ENCODE peak calls at places on chromosomes 1 and 21, in eight cellular contexts. H, P, E, D, Q, J, T and K are unnamed samples. For H3K4me1, the result is how much of the 10 kb centered on the place peaks cover.

GRCh38 chr1:170893655-170894297 is 41.6 kb upstream of the MROH9 start:
- DNase-seq in H (no peak), P (no peak), E (no peak), D (no peak), Q (peak), J (no peak), T (no peak), K (no peak)

GRCh38 chr1:172408958-172409357 is 11.5 kb upstream of the C1orf105 start:
- DNase-seq in H (no peak), P (no peak), E (no peak), D (no peak), Q (no peak), J (no peak), T (no peak), K (peak)

GRCh38 chr21:46161180-46161799 is 5.9 kb upstream of the FTCD start:
- DNase-seq in H (no peak), P (no peak), E (no peak), D (peak), Q (no peak), J (peak), T (no peak), K (no peak)

GRCh38 chr1:59767119-59767518 is 47.6 kb upstream of the HOOK1 start:
- DNase-seq in H (no peak), P (no peak), E (no peak), D (no peak), Q (no peak), J (peak), T (no peak), K (no peak)

GRCh38 chr1:197439708-197440107 is 171.7 kb downstream of the CRB1 start:
- DNase-seq in H (no peak), P (no peak), E (no peak), D (no peak), Q (no peak), J (no peak), T (no peak), K (no peak)

GRCh38 chr1:226002667-226003501 is 3.7 kb upstream of the SDE2 start:
- DNase-seq in H (no peak), P (peak), E (peak), D (peak), Q (peak), J (no peak), T (peak), K (no peak)

GRCh38 chr1:118461154-118461553 is 276.1 kb upstream of the SPAG17 start:
- DNase-seq in H (no peak), P (no peak), E (no peak), D (no peak), Q (peak), J (peak), T (no peak), K (no peak)

GRCh38 chr1:168469690-168470089 is 74.1 kb downstream of the XCL2 start:
- DNase-seq in H (peak), P (no peak), E (no peak), D (no peak), Q (no peak), J (peak), T (peak), K (no peak)

GRCh38 chr1:85616011-85616705 is 35.6 kb downstream of the CCN1 start:
- DNase-seq in H (no peak), P (no peak), E (no peak), D (peak), Q (no peak), J (no peak), T (no peak), K (no peak)

GRCh38 chr1:198674009-198674408 is 35.2 kb downstream of the PTPRC start:
- DNase-seq in H (no peak), P (no peak), E (no peak), D (no peak), Q (no peak), J (no peak), T (no peak), K (no peak)

GRCh38 chr1:53237638-53238037 is 680 bp downstream of the MAGOH start:
- DNase-seq in H (no peak), P (no peak), E (no peak), D (no peak), Q (peak), J (no peak), T (no peak), K (no peak)

GRCh38 chr1:6224733-6225132 is 11.0 kb downstream of the ICMT start:
- DNase-seq in H (no peak), P (no peak), E (no peak), D (no peak), Q (no peak), J (peak), T (no peak), K (no peak)

GRCh38 chr1:67465371-67465770 is 35.2 kb upstream of the SERBP1 start:
- DNase-seq in H (no peak), P (no peak), E (no peak), D (no peak), Q (no peak), J (no peak), T (no peak), K (no peak)

GRCh38 chr1:60809204-60809985 is 273.0 kb upstream of the NFIA start:
- DNase-seq in H (no peak), P (no peak), E (no peak), D (no peak), Q (peak), J (no peak), T (no peak), K (no peak)

GRCh38 chr1:167066333-167067122 is 23.6 kb downstream of the GPA33 start:
- DNase-seq in H (peak), P (peak), E (peak), D (peak), Q (peak), J (peak), T (peak), K (peak)

GRCh38 chr1:1510912-1511532 is 940 bp upstream of the ATAD3A start:
- DNase-seq in H (no peak), P (no peak), E (no peak), D (peak), Q (peak), J (peak), T (peak), K (no peak)

GRCh38 chr1:210272666-210273065 is 40.1 kb downstream of the SERTAD4 start:
- DNase-seq in H (no peak), P (no peak), E (no peak), D (peak), Q (peak), J (no peak), T (no peak), K (no peak)

GRCh38 chr1:203999618-204000017 is 73.3 kb upstream of the SOX13 start:
- DNase-seq in H (peak), P (no peak), E (no peak), D (no peak), Q (no peak), J (no peak), T (no peak), K (no peak)

GRCh38 chr1:112776688-112777087 is 61.6 kb upstream of the PPM1J start:
- DNase-seq in H (no peak), P (no peak), E (no peak), D (no peak), Q (no peak), J (no peak), T (no peak), K (no peak)

GRCh38 chr1:56425494-56425860 is 153.9 kb downstream of the PLPP3 start:
- DNase-seq in H (no peak), P (no peak), E (no peak), D (no peak), Q (no peak), J (no peak), T (no peak), K (no peak)

GRCh38 chr1:56424744-56425493 is 154.4 kb downstream of the PLPP3 start:
- DNase-seq in H (peak), P (peak), E (peak), D (no peak), Q (peak), J (no peak), T (peak), K (no peak)

GRCh38 chr1:56423716-56424115 is 155.6 kb downstream of the PLPP3 start:
- DNase-seq in H (no peak), P (no peak), E (no peak), D (no peak), Q (no peak), J (no peak), T (no peak), K (no peak)

GRCh38 chr1:56429288-56429687 is 150.1 kb downstream of the PLPP3 start:
- DNase-seq in H (no peak), P (no peak), E (no peak), D (no peak), Q (no peak), J (no peak), T (no peak), K (no peak)

DNA sequence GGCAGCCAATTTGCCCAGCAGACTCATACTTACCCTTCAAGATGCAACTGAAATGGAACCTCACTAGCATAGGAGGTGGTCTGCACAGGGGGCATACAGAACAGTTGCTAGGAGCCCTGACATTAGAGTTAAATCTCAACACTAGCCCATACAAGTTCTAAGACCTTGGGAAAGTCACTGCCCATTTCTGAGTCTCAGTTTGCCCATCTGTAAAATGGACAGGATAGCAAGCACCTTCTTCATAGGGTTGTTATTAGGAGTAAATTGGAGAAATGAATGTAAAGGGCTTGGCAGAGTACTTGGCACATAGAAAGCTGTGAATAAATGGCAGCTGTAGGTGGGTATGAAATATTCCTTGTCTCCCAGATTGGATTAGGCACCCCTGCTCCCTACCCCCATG is 152.8 kb downstream of the PLPP3 start:
- DNase-seq in H (no peak), P (no peak), E (no peak), D (no peak), Q (no peak), J (no peak), T (no peak), K (no peak)
- H3K4me1 ChIP-seq in H (under half), P (under half), E (under half), D (under half), Q (under half), J (under half), T (under half), K (under half)

GRCh38 chr21:15001773-15002647 is 62.8 kb downstream of the NRIP1 start:
- DNase-seq in H (no peak), P (no peak), E (no peak), D (no peak), Q (no peak), J (no peak), T (no peak), K (no peak)
- H3K4me1 ChIP-seq in H (under half), P (under half), E (under half), D (under half), Q (under half), J (half or more), T (under half), K (under half)

GRCh38 chr1:48030696-48031365 is 33.6 kb upstream of the TRABD2B start:
- DNase-seq in H (no peak), P (no peak), E (no peak), D (peak), Q (no peak), J (no peak), T (no peak), K (no peak)

GRCh38 chr1:48030211-48030610 is 33.0 kb upstream of the TRABD2B start:
- DNase-seq in H (no peak), P (no peak), E (no peak), D (peak), Q (no peak), J (no peak), T (no peak), K (no peak)

GRCh38 chr1:48028218-48028804 is 31.1 kb upstream of the TRABD2B start:
- DNase-seq in H (no peak), P (no peak), E (no peak), D (no peak), Q (no peak), J (no peak), T (no peak), K (no peak)

GRCh38 chr1:48033495-48034050 is 36.4 kb upstream of the TRABD2B start:
- DNase-seq in H (no peak), P (no peak), E (no peak), D (no peak), Q (no peak), J (no peak), T (no peak), K (no peak)

DNA sequence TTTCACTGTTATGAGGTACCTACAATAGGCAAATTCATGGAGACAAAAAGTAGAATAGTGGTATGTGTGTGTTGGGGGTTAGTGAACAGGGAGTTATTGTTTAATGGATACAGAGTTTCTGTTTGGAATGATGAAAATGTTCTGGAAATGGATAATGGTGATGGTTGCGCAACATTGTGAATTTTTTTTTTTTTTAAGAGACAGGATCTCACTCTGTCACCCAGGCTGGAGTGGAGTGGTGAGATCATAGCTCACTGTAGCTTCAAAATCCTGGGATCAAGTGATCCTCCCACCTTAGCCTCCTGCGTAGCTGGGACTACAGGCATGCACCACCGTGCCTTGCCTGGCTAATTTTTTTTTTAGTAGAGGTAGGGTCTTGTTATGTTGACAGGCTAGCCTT is 34.5 kb upstream of the TRABD2B start:
- DNase-seq in H (peak), P (no peak), E (no peak), D (peak), Q (no peak), J (no peak), T (no peak), K (no peak)
- H3K4me1 ChIP-seq in H (under half), P (under half), E (under half), D (under half), Q (under half), J (under half), T (under half), K (under half)

DNA sequence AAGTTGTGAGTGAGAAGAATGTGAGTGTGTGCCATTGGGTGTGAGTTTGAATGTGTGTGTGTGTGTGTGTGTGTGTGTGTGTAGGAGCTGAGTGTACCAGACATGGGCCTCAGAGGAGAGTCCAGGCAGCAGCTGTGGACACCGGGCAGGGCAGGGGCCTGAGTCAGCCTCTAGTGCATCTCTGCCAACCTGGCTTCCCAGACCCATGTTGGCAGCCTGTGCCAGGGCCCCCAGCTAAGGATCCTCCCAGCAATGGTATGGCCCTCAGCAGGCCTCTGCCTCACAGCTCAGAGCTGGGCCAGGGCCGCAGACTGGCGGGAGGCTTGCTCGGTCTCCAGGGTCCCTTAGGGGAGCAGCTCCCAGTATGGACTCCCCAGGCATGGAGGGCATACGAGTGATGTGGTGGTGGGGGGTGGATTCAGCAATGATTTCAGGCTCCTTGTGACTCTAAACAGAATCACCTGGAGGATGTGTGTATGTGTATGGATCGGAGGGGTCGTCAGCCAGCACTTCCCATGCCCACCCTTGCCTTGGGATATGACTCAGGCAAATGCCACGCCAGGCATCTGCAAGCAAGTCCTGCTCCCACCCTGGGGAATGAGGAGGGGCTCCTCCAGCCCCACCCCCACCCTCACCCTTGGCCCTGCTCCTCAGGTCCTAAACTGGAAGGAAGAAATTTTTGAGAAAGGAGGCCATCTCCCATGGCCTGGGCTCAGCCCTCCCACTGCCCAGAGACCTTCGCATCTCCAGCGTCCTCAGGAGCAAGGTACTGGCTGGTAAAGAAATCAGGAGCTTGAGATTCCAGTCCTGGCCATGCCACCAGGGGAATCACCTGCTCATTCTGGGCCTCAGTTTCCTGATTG is 1.8 kb upstream of the FOXO6 start:
- DNase-seq in H (peak), P (no peak), E (peak), D (no peak), Q (peak), J (peak), T (no peak), K (no peak)
- H3K4me1 ChIP-seq in H (under half), P (under half), E (under half), D (under half), Q (under half), J (under half), T (under half), K (under half)

GRCh38 chr1:40049745-40050144 is 9.2 kb downstream of the CAP1 start:
- DNase-seq in H (no peak), P (no peak), E (no peak), D (no peak), Q (no peak), J (peak), T (no peak), K (no peak)
- H3K4me1 ChIP-seq in H (under half), P (half or more), E (under half), D (under half), Q (under half), J (under half), T (under half), K (under half)